ENCODE peak calls at places on chromosomes 1 and 21, in four cellular contexts. A, P, D and F are unnamed samples. For H3K9me3, the result is how much of the 10 kb centered on the place peaks cover.

GRCh38 chr21:39867198-39867650 is at the start of gene PCP4:
- DNase-seq in A (peak), P (no peak), D (peak), F (no peak)

GRCh38 chr1:103142466-103142865 is 34.1 kb upstream of the COL11A1 start:
- DNase-seq in A (peak), P (no peak), D (no peak), F (no peak)

GRCh38 chr1:109476825-109477224 is 6.9 kb upstream of the ATXN7L2 start:
- DNase-seq in A (no peak), P (no peak), D (no peak), F (no peak)

GRCh38 chr1:160137216-160137862 is 14.1 kb upstream of the ATP1A4 start:
- DNase-seq in A (no peak), P (no peak), D (no peak), F (no peak)

GRCh38 chr1:63731117-63732043 is 42.4 kb upstream of the ROR1 start:
- DNase-seq in A (peak), P (peak), D (peak), F (peak)

GRCh38 chr21:42688841-42689371 is 35.5 kb downstream of the PDE9A start:
- DNase-seq in A (no peak), P (no peak), D (no peak), F (no peak)

GRCh38 chr1:183887826-183888819 is 83.2 kb downstream of the RGL1 start:
- DNase-seq in A (peak), P (peak), D (no peak), F (peak)

GRCh38 chr1:55143686-55144085 is 71.5 kb downstream of the USP24 start:
- DNase-seq in A (no peak), P (no peak), D (peak), F (no peak)

GRCh38 chr1:170518965-170519364 is 13.0 kb upstream of the GORAB start:
- DNase-seq in A (peak), P (no peak), D (peak), F (no peak)

GRCh38 chr1:225768662-225769426 is 8.8 kb upstream of the SRP9 start:
- DNase-seq in A (no peak), P (no peak), D (peak), F (no peak)

GRCh38 chr1:182588460-182589396 is at the start of gene RNASEL:
- DNase-seq in A (peak), P (peak), D (peak), F (peak)

DNA sequence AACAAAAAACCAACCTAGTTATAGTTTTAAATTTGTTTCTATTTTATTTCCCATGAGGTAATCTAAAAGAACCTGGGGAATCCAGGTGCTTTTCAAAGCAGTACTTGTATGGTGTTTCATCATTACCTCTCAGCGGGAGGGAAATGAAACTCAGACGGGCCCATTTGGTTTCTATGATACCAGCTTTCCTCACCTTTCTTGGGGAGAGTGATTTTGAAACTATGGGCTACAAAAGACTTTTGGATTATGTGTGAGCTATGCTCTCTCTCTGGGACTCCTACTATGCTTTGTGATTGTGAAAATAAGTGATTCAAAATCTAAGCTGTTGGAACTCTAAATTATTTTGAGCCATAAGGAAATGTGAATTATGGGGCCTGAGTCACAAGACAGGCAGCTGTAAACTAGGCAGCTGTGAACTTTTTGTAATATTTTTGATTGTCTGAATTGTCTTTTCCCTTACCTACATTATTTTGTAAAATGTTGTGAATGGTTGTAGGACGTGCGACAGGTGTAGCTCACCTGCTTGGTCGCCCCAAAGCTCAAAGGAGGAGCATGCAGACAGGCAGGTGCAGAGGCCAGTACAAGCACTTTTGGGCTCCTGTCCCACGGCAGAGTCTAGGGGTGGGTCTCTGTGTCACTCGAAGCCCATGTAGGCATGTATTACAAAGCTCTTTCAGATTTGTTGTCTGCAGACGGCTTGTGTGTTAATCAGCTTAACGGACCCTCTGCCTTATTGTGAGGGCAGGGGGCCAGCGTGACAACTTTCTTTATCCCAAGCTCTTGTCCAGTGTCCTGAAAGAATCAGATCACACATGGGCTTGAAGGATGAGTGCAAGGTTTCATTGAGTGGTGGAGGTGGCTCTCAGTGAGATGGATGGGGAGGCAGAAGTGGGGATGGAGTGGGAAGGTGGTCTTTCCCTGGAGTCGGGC is 64.8 kb upstream of the BACH1 start:
- DNase-seq in A (no peak), P (no peak), D (peak), F (no peak)
- H3K4me2 ChIP-seq in A (no peak), P (no peak), D (no peak), F (no peak)

GRCh38 chr1:155191904-155192303 is 15.8 kb downstream of the THBS3 start:
- DNase-seq in A (no peak), P (no peak), D (no peak), F (no peak)
- H3K27ac ChIP-seq in A (no peak), P (no peak), D (no peak), F (no peak)

GRCh38 chr1:248755505-248755904 is at the start of gene LYPD8:
- DNase-seq in A (no peak), P (no peak), D (no peak), F (no peak)

GRCh38 chr1:248753715-248754280 is 1.8 kb downstream of the LYPD8 start:
- DNase-seq in A (no peak), P (no peak), D (no peak), F (no peak)

GRCh38 chr1:248752119-248752931 is 3.2 kb downstream of the LYPD8 start:
- DNase-seq in A (no peak), P (no peak), D (no peak), F (no peak)

GRCh38 chr1:248751635-248752034 is 3.9 kb downstream of the LYPD8 start:
- DNase-seq in A (no peak), P (no peak), D (no peak), F (no peak)

GRCh38 chr1:248752981-248753525 is 2.5 kb downstream of the LYPD8 start:
- DNase-seq in A (no peak), P (no peak), D (no peak), F (no peak)
- H3K9me3 ChIP-seq in A (under half), P (under half), D (under half), F (under half)

DNA sequence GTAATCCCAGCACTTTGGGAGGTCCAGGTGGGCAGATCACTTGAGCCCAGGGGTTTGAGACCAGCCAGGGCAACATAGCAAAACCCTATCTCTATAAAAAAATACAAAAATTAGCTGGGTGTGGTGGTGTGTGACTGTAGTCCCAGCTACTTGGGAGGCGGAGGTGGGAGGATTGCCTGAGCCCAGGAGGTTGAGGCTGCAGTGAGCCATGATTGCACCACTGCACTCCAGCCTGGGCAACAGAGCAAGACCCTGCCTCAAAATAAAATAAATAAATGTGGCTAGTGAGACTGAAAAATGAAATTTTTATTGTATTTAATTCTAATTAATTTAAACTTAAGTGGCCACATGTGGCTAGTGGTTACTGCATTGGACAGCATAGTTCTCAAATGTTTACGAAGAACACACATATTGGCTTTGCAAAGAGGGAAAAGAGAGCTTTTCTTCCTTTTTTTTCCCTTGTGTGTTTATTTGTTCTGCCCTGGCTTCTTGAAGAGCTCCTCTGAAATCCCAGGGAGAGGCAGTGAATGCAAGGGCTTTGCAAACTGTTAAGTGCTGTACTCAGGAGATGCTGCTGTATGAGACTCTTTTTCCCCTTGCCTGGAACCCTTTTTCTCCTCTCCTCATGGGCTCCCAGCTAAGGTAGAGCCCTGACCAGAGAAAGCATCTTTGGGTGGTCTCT is 59.0 kb upstream of the RPL11 start:
- DNase-seq in A (no peak), P (peak), D (no peak), F (no peak)
- H3K4me2 ChIP-seq in A (no peak), P (no peak), D (no peak), F (no peak)

DNA sequence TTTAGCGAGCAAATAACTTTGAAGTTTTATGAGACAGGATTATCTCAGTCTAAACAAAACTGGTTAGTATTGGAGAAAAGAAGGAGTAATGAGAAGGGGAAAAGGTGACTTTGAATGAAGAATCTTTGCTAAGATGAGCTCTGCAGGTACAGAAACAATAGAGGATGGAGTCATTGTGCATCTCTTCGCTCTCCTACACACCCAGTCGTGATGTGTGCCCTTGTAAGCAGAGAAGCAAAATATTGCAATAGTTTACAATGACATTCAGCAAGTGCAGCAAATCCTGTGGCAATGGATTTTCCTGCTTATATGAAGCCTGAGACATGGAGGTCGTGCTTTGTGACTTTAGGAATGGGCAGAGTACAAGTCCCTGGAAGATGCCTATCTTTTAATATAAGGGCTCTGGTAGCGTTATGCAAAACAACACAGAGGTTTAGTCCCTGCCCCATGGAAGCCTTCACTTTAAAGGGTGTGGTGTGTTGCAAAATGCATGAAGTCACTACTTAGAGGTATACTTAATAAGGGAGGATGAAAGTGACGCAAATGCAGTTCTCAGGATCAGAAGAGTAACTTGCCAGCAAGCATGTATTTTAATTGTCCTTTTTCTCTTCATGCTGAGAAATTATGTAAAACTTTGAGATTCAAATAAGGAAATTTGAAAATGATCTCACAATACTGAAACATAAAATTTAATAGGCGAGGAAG is 88.0 kb upstream of the IVNS1ABP start:
- DNase-seq in A (no peak), P (no peak), D (no peak), F (no peak)
- H3K27ac ChIP-seq in A (no peak), P (no peak), D (peak), F (no peak)

GRCh38 chr1:52216907-52217458 is 75.1 kb downstream of the ZFYVE9 start:
- DNase-seq in A (no peak), P (no peak), D (no peak), F (no peak)
- H3K9me3 ChIP-seq in A (under half), P (under half), D (under half), F (under half)

GRCh38 chr1:237448042-237448441 is 406.1 kb downstream of the RYR2 start:
- DNase-seq in A (no peak), P (no peak), D (no peak), F (no peak)

GRCh38 chr1:237444120-237444790 is 402.3 kb downstream of the RYR2 start:
- DNase-seq in A (no peak), P (no peak), D (no peak), F (no peak)
- H3K4me2 ChIP-seq in A (no peak), P (no peak), D (no peak), F (no peak)

GRCh38 chr1:2236695-2237677 is 8.9 kb downstream of the SKI start:
- DNase-seq in A (no peak), P (no peak), D (no peak), F (no peak)

GRCh38 chr1:2233997-2234761 is 6.1 kb downstream of the SKI start:
- DNase-seq in A (peak), P (peak), D (peak), F (peak)

GRCh38 chr1:2233468-2233867 is 5.3 kb downstream of the SKI start:
- DNase-seq in A (no peak), P (no peak), D (no peak), F (no peak)

GRCh38 chr1:2234762-2235113 is 6.6 kb downstream of the SKI start:
- DNase-seq in A (no peak), P (no peak), D (no peak), F (no peak)

DNA sequence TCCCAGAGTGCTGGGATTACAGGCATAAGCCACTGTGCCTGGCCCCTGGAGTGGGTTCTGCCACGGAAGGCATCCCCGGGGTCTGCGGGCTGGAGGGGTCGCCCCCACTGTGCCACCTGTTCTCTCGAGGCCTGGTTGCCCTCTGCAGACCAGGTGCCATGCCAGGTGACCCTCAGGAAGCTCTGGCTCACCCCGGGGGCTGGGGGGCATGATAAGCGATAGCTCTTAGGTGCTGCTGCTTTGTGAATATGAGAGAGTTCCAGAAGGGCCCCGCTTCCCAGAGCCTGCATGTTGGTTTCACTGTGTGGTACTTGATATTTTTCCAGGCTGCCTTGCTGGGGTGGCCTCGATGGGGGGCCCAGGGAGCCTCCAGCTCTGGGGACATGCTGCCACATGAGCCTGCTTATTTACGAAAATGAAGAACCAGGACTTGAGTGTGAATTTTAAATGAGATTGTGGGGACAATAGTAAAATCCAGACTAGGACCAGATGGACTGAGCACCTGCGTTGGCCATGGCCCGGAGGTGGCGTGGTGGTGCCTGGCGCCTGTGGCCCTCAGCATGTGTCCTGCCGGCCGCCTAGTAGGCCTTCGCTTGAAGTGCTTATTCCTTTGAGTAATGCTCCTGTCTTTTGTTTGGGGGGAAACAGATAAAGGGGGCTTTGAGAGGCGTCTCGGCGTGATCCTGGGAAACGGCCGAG is 7.3 kb downstream of the SKI start:
- DNase-seq in A (no peak), P (no peak), D (no peak), F (no peak)
- H3K27ac ChIP-seq in A (no peak), P (peak), D (no peak), F (no peak)

GRCh38 chr21:9738527-9738926 is 782.9 kb upstream of the TPTE start:
- DNase-seq in A (no peak), P (no peak), D (no peak), F (no peak)

GRCh38 chr21:9730866-9731265 is 790.5 kb upstream of the TPTE start:
- DNase-seq in A (no peak), P (no peak), D (no peak), F (no peak)

GRCh38 chr21:9737871-9738520 is 783.4 kb upstream of the TPTE start:
- DNase-seq in A (no peak), P (no peak), D (no peak), F (no peak)

GRCh38 chr21:9739240-9739639 is 782.1 kb upstream of the TPTE start:
- DNase-seq in A (no peak), P (no peak), D (no peak), F (no peak)

GRCh38 chr21:9735421-9735961 is 785.9 kb upstream of the TPTE start:
- DNase-seq in A (no peak), P (no peak), D (no peak), F (no peak)
- H3K9me3 ChIP-seq in A (under half), P (under half), D (half or more), F (under half)